ENCODE peak calls at places on chromosome 2, in eight cellular contexts. One of them, this sample, is unnamed.

GRCh38 chr2:10273215-10274175 is 29.2 kb upstream of the HPCAL1 start:
- DNase-seq in COR-L47: no peak
- DNase-seq in T-helper 22 cell: no peak
- DNase-seq in left kidney: no peak
- DNase-seq in heart left ventricle: no peak
- DNase-seq in NCI-H2029 treated with DMSO at 0.1 percent for 48 hours: no peak
- DNase-seq in AG09309: no peak
- DNase-seq in ecto neural progenitor cell: no peak
- DNase-seq in this sample: peak

GRCh38 chr2:167729911-167730310 is 517.5 kb downstream of the STK39 start:
- DNase-seq in COR-L47: no peak
- DNase-seq in ecto neural progenitor cell: no peak
- DNase-seq in T-helper 22 cell: no peak
- DNase-seq in heart left ventricle: no peak
- DNase-seq in NCI-H2029 treated with DMSO at 0.1 percent for 48 hours: no peak
- DNase-seq in left kidney: no peak
- DNase-seq in AG09309: no peak
- DNase-seq in this sample: no peak

GRCh38 chr2:218398437-218399390 is 954 bp upstream of the CTDSP1 start:
- DNase-seq in heart left ventricle: peak
- DNase-seq in left kidney: peak
- DNase-seq in AG09309: no peak
- DNase-seq in COR-L47: no peak
- DNase-seq in ecto neural progenitor cell: no peak
- DNase-seq in NCI-H2029 treated with DMSO at 0.1 percent for 48 hours: no peak
- DNase-seq in T-helper 22 cell: peak
- DNase-seq in this sample: peak

GRCh38 chr2:238255146-238255545 is 15.3 kb upstream of the HES6 start:
- DNase-seq in T-helper 22 cell: no peak
- DNase-seq in COR-L47: no peak
- DNase-seq in NCI-H2029 treated with DMSO at 0.1 percent for 48 hours: no peak
- DNase-seq in left kidney: no peak
- DNase-seq in AG09309: no peak
- DNase-seq in ecto neural progenitor cell: no peak
- DNase-seq in heart left ventricle: no peak
- DNase-seq in this sample: no peak

GRCh38 chr2:218727502-218728165 is 17.0 kb downstream of the TTLL4 start:
- DNase-seq in COR-L47: peak
- DNase-seq in T-helper 22 cell: no peak
- DNase-seq in NCI-H2029 treated with DMSO at 0.1 percent for 48 hours: no peak
- DNase-seq in left kidney: no peak
- DNase-seq in heart left ventricle: no peak
- DNase-seq in AG09309: no peak
- DNase-seq in ecto neural progenitor cell: no peak
- DNase-seq in this sample: no peak

GRCh38 chr2:48414980-48415764 is 114.8 kb upstream of the STON1 start:
- DNase-seq in AG09309: no peak
- DNase-seq in NCI-H2029 treated with DMSO at 0.1 percent for 48 hours: no peak
- DNase-seq in T-helper 22 cell: no peak
- DNase-seq in ecto neural progenitor cell: no peak
- DNase-seq in COR-L47: peak
- DNase-seq in heart left ventricle: peak
- DNase-seq in left kidney: peak
- DNase-seq in this sample: no peak

GRCh38 chr2:85797959-85798358 is 44.2 kb downstream of the ATOH8 start:
- DNase-seq in ecto neural progenitor cell: no peak
- DNase-seq in AG09309: no peak
- DNase-seq in left kidney: peak
- DNase-seq in NCI-H2029 treated with DMSO at 0.1 percent for 48 hours: no peak
- DNase-seq in T-helper 22 cell: no peak
- DNase-seq in COR-L47: peak
- DNase-seq in heart left ventricle: peak
- DNase-seq in this sample: no peak

GRCh38 chr2:231527091-231527395 is 3.2 kb downstream of the NMUR1 start:
- DNase-seq in left kidney: no peak
- DNase-seq in NCI-H2029 treated with DMSO at 0.1 percent for 48 hours: no peak
- DNase-seq in T-helper 22 cell: no peak
- DNase-seq in ecto neural progenitor cell: no peak
- DNase-seq in heart left ventricle: no peak
- DNase-seq in COR-L47: no peak
- DNase-seq in AG09309: no peak
- DNase-seq in this sample: no peak

GRCh38 chr2:200604571-200605255 is 18.9 kb downstream of the AOX1 start:
- DNase-seq in ecto neural progenitor cell: no peak
- DNase-seq in NCI-H2029 treated with DMSO at 0.1 percent for 48 hours: no peak
- DNase-seq in left kidney: no peak
- DNase-seq in AG09309: no peak
- DNase-seq in heart left ventricle: no peak
- DNase-seq in COR-L47: no peak
- DNase-seq in T-helper 22 cell: no peak
- DNase-seq in this sample: no peak

GRCh38 chr2:16972276-16972675 is 306.6 kb upstream of the CYRIA start:
- DNase-seq in ecto neural progenitor cell: no peak
- DNase-seq in left kidney: no peak
- DNase-seq in COR-L47: no peak
- DNase-seq in heart left ventricle: no peak
- DNase-seq in AG09309: no peak
- DNase-seq in T-helper 22 cell: no peak
- DNase-seq in NCI-H2029 treated with DMSO at 0.1 percent for 48 hours: no peak
- DNase-seq in this sample: no peak